ENCODE peak calls at places on chromosomes 1 and 21, in nine cellular contexts. X is lower lobe of right lung; D is CD4-positive, CD25-positive, alpha-beta regulatory T cell; A is uterus; M is RWPE1; C is heart right ventricle; K is lung; Y is foreskin keratinocyte; J is tibial artery. N is an unnamed sample.

GRCh38 chr1:30313176-30313575 is 410.2 kb downstream of the MATN1 start:
- DNase-seq in K (no peak), Y (no peak), A (no peak), C (no peak), J (peak), X (no peak), D (no peak), M (no peak), N (no peak)

GRCh38 chr21:38342734-38343133 is 85.9 kb downstream of the KCNJ15 start:
- DNase-seq in C (no peak), X (no peak), M (no peak), D (no peak), K (no peak), Y (no peak), J (peak), A (no peak), N (no peak)

GRCh38 chr1:59477286-59477685 is 180.4 kb downstream of the FGGY start:
- DNase-seq in X (no peak), Y (peak), C (no peak), A (no peak), M (peak), K (no peak), J (no peak), D (peak), N (peak)

GRCh38 chr1:211526101-211526500 is 34.1 kb upstream of the RD3 start:
- DNase-seq in D (no peak), X (no peak), K (no peak), A (no peak), J (no peak), M (no peak), Y (no peak), C (no peak), N (no peak)

GRCh38 chr1:10670190-10670589 is 126.3 kb downstream of the CASZ1 start:
- DNase-seq in A (no peak), D (no peak), K (no peak), J (no peak), X (no peak), M (no peak), Y (no peak), C (no peak), N (no peak)

GRCh38 chr1:103074224-103074623 is 34.1 kb downstream of the COL11A1 start:
- DNase-seq in A (no peak), C (no peak), D (no peak), Y (no peak), J (no peak), X (no peak), K (no peak), M (no peak), N (no peak)

GRCh38 chr1:111489604-111490003 is 13.8 kb downstream of the ADORA3 start:
- DNase-seq in X (no peak), Y (no peak), M (no peak), K (no peak), A (no peak), D (no peak), C (no peak), J (no peak), N (no peak)

GRCh38 chr1:218350909-218351616 is 5.9 kb downstream of the TGFB2 start:
- DNase-seq in K (no peak), M (no peak), D (no peak), J (no peak), X (no peak), Y (peak), A (no peak), C (no peak), N (no peak)

GRCh38 chr1:109482796-109483638 is 688 bp upstream of the ATXN7L2 start:
- DNase-seq in K (no peak), C (peak), D (peak), Y (no peak), M (no peak), A (peak), X (peak), J (peak), N (peak)

GRCh38 chr1:118914379-118915161 is 73.6 kb downstream of the TBX15 start:
- DNase-seq in C (no peak), X (no peak), J (no peak), K (no peak), M (no peak), Y (no peak), A (no peak), D (no peak), N (no peak)

GRCh38 chr1:161492827-161493226 is 12.4 kb upstream of the FCGR2A start:
- DNase-seq in K (no peak), M (no peak), D (no peak), X (no peak), Y (no peak), J (no peak), C (no peak), A (no peak), N (no peak)

GRCh38 chr1:234972411-234973191 is 156.0 kb downstream of the TOMM20 start:
- DNase-seq in K (no peak), D (no peak), X (no peak), Y (no peak), A (no peak), M (no peak), C (no peak), J (no peak), N (no peak)

GRCh38 chr1:111015222-111015621 is 51.5 kb upstream of the LRIF1 start:
- DNase-seq in K (no peak), C (no peak), M (no peak), J (no peak), A (no peak), Y (no peak), D (no peak), X (no peak), N (no peak)

GRCh38 chr21:46639489-46640386 is 4.3 kb downstream of the PRMT2 start:
- DNase-seq in K (no peak), J (no peak), D (peak), Y (no peak), C (no peak), A (no peak), X (no peak), M (no peak), N (peak)

GRCh38 chr1:199124351-199124750 is 485.5 kb downstream of the PTPRC start:
- DNase-seq in X (no peak), K (no peak), Y (no peak), D (no peak), C (no peak), J (no peak), M (no peak), A (no peak), N (no peak)

GRCh38 chr1:100642826-100643225 is 76.7 kb upstream of the VCAM1 start:
- DNase-seq in M (no peak), D (no peak), J (no peak), X (no peak), A (no peak), K (no peak), C (no peak), Y (no peak), N (no peak)
- H3K27ac ChIP-seq in M (no peak), D (no peak), J (no peak), X (no peak), A (peak), K (peak), C (no peak), Y (no peak), N (no peak)

GRCh38 chr1:6083385-6083784 is 37.7 kb downstream of the KCNAB2 start:
- DNase-seq in K (no peak), J (no peak), Y (no peak), X (no peak), M (no peak), C (no peak), D (no peak), A (no peak), N (no peak)
- H3K27ac ChIP-seq in K (no peak), J (no peak), Y (no peak), X (no peak), M (no peak), C (no peak), D (no peak), A (no peak), N (no peak)

DNA sequence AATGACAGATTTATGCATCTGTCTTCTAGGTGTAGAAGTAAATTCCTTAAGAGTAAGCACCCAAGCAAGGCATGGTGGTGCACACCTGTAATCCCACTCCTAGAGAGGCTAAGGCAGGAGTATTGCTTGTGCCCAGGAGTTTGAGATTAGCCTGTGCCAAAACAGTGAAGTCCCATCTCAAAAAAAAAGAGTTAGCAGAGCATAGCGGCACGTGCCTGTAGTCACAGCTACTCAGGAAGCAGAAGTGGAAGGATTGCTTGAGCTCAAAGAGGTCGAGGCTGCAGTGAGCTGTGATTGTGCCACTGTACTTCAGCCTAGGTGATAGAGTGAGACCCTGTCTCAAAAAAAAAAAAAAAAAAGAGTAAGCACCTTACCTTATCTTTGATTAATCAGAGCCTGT is 15.1 kb upstream of the TIPRL start:
- DNase-seq in Y (no peak), J (no peak), A (no peak), C (no peak), M (no peak), K (no peak), D (no peak), X (no peak), N (no peak)
- H3K27ac ChIP-seq in Y (no peak), J (no peak), A (no peak), C (no peak), M (no peak), K (no peak), D (no peak), X (no peak), N (no peak)

DNA sequence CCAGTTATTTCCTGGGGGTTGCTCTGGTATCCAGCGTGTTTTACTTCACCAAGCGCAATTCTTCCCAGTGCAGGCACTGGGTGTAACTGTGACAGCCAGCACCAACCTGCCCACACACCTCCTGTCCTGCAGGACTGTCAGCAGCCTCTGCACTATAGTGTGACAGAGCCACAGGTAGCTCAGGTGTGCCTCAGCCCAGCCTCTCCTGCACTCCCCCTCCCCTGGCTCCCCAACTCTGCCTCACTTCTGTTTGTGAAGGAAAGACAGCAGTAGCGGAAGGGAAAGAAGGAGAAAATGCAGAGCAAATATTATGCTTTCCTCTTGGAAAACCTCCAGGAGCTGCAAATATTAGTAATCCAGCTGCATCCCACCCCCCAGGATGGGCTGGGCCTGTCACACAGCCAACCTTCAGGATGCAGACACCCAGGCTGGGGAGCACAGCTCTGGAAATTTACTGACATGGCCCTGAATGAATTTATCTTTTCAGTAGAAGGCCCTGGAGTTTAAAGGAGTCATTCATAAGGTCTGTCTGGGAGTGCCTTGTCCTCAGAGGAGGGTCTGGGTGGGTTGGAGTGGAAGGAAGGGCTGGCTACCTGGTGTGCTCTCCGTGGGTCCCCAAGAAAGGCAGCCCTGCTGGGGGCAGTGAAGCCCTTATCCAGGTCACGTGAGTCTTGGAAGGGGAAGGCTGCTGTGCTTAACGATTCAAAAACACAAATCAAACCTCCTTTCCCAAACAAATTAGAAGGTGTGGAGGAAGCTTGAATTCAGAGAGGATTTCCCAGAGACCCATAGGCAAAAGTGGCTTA is 20.9 kb downstream of the CAPN2 start:
- DNase-seq in X (no peak), Y (no peak), D (no peak), J (no peak), A (no peak), M (no peak), C (peak), K (no peak), N (no peak)
- H3K27ac ChIP-seq in X (peak), Y (no peak), D (no peak), J (peak), A (peak), M (peak), C (peak), K (peak), N (peak)

GRCh38 chr1:89620664-89621063 is 12.3 kb upstream of the LRRC8C start:
- DNase-seq in J (no peak), Y (no peak), M (no peak), D (no peak), X (no peak), K (no peak), A (no peak), C (no peak), N (no peak)

GRCh38 chr1:89624314-89624713 is 8.6 kb upstream of the LRRC8C start:
- DNase-seq in D (no peak), C (no peak), K (no peak), Y (no peak), X (no peak), M (no peak), J (no peak), A (no peak), N (no peak)

GRCh38 chr1:89622895-89623294 is 10.0 kb upstream of the LRRC8C start:
- DNase-seq in K (no peak), M (no peak), X (no peak), J (no peak), C (no peak), Y (no peak), A (no peak), D (no peak), N (no peak)

GRCh38 chr1:89627596-89627962 is 5.3 kb upstream of the LRRC8C start:
- DNase-seq in K (no peak), X (no peak), Y (no peak), J (no peak), C (no peak), A (no peak), M (no peak), D (no peak), N (no peak)

DNA sequence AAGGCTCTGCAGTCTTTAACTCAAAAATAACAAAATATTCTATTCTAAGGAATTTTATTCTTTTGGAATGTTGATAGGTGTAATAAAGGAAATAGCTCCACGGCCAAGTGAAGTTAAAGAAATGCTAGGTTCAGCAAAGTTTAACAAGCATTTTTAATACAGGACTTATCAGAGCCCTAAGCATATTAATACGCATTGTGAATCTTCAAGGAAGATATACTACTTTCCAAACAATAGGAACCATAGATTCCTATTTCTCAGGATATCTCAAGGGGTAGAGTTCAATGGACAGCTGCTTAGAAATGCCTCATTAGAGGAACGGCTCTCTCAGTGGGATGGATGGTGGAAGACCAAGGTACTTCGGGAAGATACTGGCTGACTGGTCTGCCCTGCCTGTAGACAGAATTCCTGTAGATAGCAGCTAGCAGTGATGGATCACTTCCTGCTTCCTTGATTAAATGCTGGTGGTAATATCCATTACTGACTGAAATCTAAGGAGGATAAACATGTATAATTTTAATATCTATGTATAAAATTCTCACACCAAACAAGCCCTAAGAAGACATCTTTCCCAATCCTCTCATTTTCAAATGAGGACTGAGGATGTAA is 8.1 kb upstream of the LRRC8C start:
- DNase-seq in D (no peak), Y (no peak), K (no peak), A (no peak), C (no peak), M (no peak), J (no peak), X (no peak), N (no peak)
- H3K27ac ChIP-seq in D (no peak), Y (no peak), K (peak), A (no peak), C (no peak), M (no peak), J (no peak), X (no peak), N (no peak)

DNA sequence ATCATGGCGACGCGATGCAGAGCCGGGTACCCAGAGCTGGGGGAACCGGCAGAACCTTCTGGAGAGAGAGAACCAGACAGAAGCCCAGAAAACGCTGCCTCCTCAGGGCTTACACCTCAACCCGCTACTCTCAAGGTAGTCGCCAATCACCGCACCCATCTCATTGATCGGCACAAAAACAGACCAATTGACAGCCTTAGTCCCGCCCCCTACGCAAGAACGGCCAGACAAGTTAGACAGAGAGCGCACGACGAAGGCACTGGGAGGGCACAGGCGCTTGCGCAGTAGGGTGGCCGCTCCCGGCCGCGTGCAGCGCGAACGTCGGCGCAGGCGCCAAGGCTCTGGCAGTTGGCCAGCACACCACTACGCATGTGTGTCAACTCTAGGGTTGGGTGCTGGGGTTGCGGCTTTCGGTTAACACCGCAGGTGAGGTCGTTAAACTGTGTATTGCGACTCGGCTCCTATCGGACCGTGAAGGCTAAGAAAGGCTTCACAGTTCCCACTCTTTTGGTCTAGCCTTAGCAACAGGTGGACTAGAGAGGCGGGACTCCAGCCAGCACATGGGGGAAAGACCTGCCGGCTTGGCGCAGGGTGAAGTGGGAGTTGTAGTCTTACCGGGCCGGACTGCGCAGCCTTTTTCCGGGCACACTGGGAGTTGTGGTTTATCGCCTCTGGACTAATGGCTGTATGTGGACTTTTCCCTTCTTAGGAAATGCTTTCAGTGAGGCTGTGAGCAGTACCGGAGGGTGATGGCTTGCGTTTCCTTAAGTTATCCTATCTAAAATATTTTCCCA is at the start of the genes CCT3 and TSACC:
- DNase-seq in X (peak), Y (peak), C (peak), D (peak), K (peak), M (peak), J (peak), A (peak), N (peak)
- H3K27ac ChIP-seq in X (peak), Y (peak), C (peak), D (peak), K (peak), M (peak), J (peak), A (peak), N (peak)

GRCh38 chr1:224431726-224432125 is 2.9 kb downstream of the WDR26 start:
- DNase-seq in A (no peak), D (no peak), J (no peak), K (no peak), M (no peak), X (no peak), Y (no peak), C (no peak), N (no peak)
- H3K27ac ChIP-seq in A (peak), D (peak), J (peak), K (no peak), M (no peak), X (peak), Y (no peak), C (no peak), N (no peak)

DNA sequence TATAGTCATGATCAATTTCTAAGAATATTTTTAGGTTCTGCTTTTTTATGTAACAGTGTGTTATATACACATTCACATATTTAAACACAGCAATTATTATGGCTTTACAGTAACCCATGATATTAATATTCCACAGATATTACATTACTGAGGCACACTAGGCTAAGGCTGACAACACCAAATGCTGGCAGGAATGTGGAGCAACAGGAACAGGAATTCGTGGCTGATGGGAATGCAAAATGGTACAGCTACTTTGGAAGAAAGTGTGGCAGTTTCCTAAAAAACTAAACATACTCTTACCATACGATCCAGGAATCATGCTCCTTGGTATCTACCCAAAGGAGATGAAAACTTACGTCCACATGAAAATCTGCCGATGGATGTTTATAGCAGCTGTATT is 1.9 kb upstream of the KCNJ9 start:
- DNase-seq in M (no peak), X (no peak), Y (no peak), D (no peak), A (no peak), C (no peak), J (no peak), K (no peak), N (no peak)
- H3K27ac ChIP-seq in M (no peak), X (no peak), Y (no peak), D (no peak), A (no peak), C (no peak), J (no peak), K (no peak), N (no peak)